ENCODE peak calls at places on chromosomes 1 and 21, in six cellular contexts. One of them, this sample, is unnamed.

GRCh38 chr21:37593015-37593414 is 226.4 kb downstream of the DYRK1A start:
- DNase-seq in OCI-LY7: peak; percentile 6
- DNase-seq in body of pancreas: no peak
- DNase-seq in ovary: no peak
- DNase-seq in gastrocnemius medialis: no peak
- DNase-seq in tibial artery: no peak
- DNase-seq in this sample: no peak

GRCh38 chr1:42419449-42419848 is 36.4 kb downstream of the ZMYND12 start:
- DNase-seq in OCI-LY7: no peak
- DNase-seq in body of pancreas: no peak
- DNase-seq in ovary: peak; percentile 30
- DNase-seq in gastrocnemius medialis: no peak
- DNase-seq in tibial artery: no peak
- DNase-seq in this sample: peak; percentile 73

GRCh38 chr1:155086182-155086741 is 7.6 kb downstream of the EFNA3 start:
- DNase-seq in OCI-LY7: peak; percentile 81
- DNase-seq in body of pancreas: peak; percentile 65
- DNase-seq in ovary: peak; percentile 85
- DNase-seq in gastrocnemius medialis: peak; percentile 63
- DNase-seq in tibial artery: peak; percentile 81
- DNase-seq in this sample: peak; percentile 72

GRCh38 chr1:117795190-117795589 is 134.2 kb downstream of the GDAP2 start:
- DNase-seq in OCI-LY7: no peak
- DNase-seq in body of pancreas: no peak
- DNase-seq in ovary: no peak
- DNase-seq in gastrocnemius medialis: no peak
- DNase-seq in tibial artery: no peak
- DNase-seq in this sample: no peak

GRCh38 chr1:78649628-78650027 is at the start of gene IFI44:
- DNase-seq in OCI-LY7: no peak
- DNase-seq in body of pancreas: peak; percentile 84
- DNase-seq in ovary: peak; percentile 85
- DNase-seq in gastrocnemius medialis: peak; percentile 69
- DNase-seq in tibial artery: peak; percentile 84
- DNase-seq in this sample: peak; percentile 81

GRCh38 chr1:27519341-27520258 is 29.6 kb upstream of the WASF2 start:
- DNase-seq in OCI-LY7: no peak
- DNase-seq in body of pancreas: peak; percentile 46
- DNase-seq in ovary: peak; percentile 70
- DNase-seq in gastrocnemius medialis: no peak
- DNase-seq in tibial artery: no peak
- DNase-seq in this sample: no peak

GRCh38 chr1:116674761-116675160 is 7.2 kb upstream of the IGSF3 start:
- DNase-seq in OCI-LY7: no peak
- DNase-seq in body of pancreas: no peak
- DNase-seq in ovary: no peak
- DNase-seq in gastrocnemius medialis: no peak
- DNase-seq in tibial artery: no peak
- DNase-seq in this sample: no peak

GRCh38 chr1:60132985-60133673 is 59.6 kb upstream of the C1orf87 start:
- DNase-seq in OCI-LY7: no peak
- DNase-seq in body of pancreas: no peak
- DNase-seq in ovary: no peak
- DNase-seq in gastrocnemius medialis: no peak
- DNase-seq in tibial artery: peak; percentile 64
- DNase-seq in this sample: no peak

GRCh38 chr1:201661823-201662213 is 122.9 kb downstream of the NAV1 start:
- DNase-seq in OCI-LY7: no peak
- DNase-seq in body of pancreas: no peak
- DNase-seq in ovary: no peak
- DNase-seq in gastrocnemius medialis: no peak
- DNase-seq in tibial artery: no peak
- DNase-seq in this sample: no peak

GRCh38 chr1:224884428-224884827 is 45.0 kb upstream of the DNAH14 start:
- DNase-seq in OCI-LY7: no peak
- DNase-seq in body of pancreas: no peak
- DNase-seq in ovary: no peak
- DNase-seq in gastrocnemius medialis: no peak
- DNase-seq in tibial artery: no peak
- DNase-seq in this sample: no peak

GRCh38 chr21:40120944-40121575 is 253.8 kb downstream of the PCP4 start:
- DNase-seq in OCI-LY7: peak; percentile 15
- DNase-seq in body of pancreas: no peak
- DNase-seq in ovary: no peak
- DNase-seq in gastrocnemius medialis: no peak
- DNase-seq in tibial artery: no peak
- DNase-seq in this sample: no peak

GRCh38 chr1:172724746-172725613 is 66.1 kb downstream of the FASLG start:
- DNase-seq in OCI-LY7: peak; percentile 18
- DNase-seq in body of pancreas: no peak
- DNase-seq in ovary: no peak
- DNase-seq in gastrocnemius medialis: no peak
- DNase-seq in tibial artery: no peak
- DNase-seq in this sample: no peak

GRCh38 chr1:53639251-53639721 is 99.7 kb downstream of the GLIS1 start:
- DNase-seq in OCI-LY7: no peak
- DNase-seq in body of pancreas: no peak
- DNase-seq in ovary: peak; percentile 7
- DNase-seq in gastrocnemius medialis: peak; percentile 48
- DNase-seq in tibial artery: peak; percentile 57
- DNase-seq in this sample: peak; percentile 9

GRCh38 chr1:16294219-16295212 is 57.5 kb upstream of the CPLANE2 start:
- DNase-seq in OCI-LY7: no peak
- DNase-seq in body of pancreas: no peak
- DNase-seq in ovary: no peak
- DNase-seq in gastrocnemius medialis: no peak
- DNase-seq in tibial artery: no peak
- DNase-seq in this sample: no peak

GRCh38 chr1:100736766-100737165 is 17.2 kb downstream of the VCAM1 start:
- DNase-seq in OCI-LY7: no peak
- DNase-seq in body of pancreas: no peak
- DNase-seq in ovary: no peak
- DNase-seq in gastrocnemius medialis: no peak
- DNase-seq in tibial artery: no peak
- DNase-seq in this sample: no peak

GRCh38 chr1:212293579-212293978 is 8.4 kb downstream of the PPP2R5A start:
- DNase-seq in OCI-LY7: no peak
- DNase-seq in body of pancreas: no peak
- DNase-seq in ovary: no peak
- DNase-seq in gastrocnemius medialis: no peak
- DNase-seq in tibial artery: no peak
- DNase-seq in this sample: no peak

GRCh38 chr1:172885976-172886375 is 164.8 kb downstream of the TNFSF18 start:
- DNase-seq in OCI-LY7: no peak
- DNase-seq in body of pancreas: no peak
- DNase-seq in ovary: no peak
- DNase-seq in gastrocnemius medialis: no peak
- DNase-seq in tibial artery: no peak
- DNase-seq in this sample: no peak

GRCh38 chr1:243931957-243932356 is 81.9 kb upstream of the AKT3 start:
- DNase-seq in OCI-LY7: no peak
- DNase-seq in body of pancreas: no peak
- DNase-seq in ovary: no peak
- DNase-seq in gastrocnemius medialis: no peak
- DNase-seq in tibial artery: no peak
- DNase-seq in this sample: no peak

GRCh38 chr1:172556461-172556860 is 23.5 kb downstream of the SUCO start:
- DNase-seq in OCI-LY7: no peak
- DNase-seq in body of pancreas: no peak
- DNase-seq in ovary: no peak
- DNase-seq in gastrocnemius medialis: no peak
- DNase-seq in tibial artery: no peak
- DNase-seq in this sample: no peak

GRCh38 chr1:20538227-20538626 is 14.1 kb upstream of the FAM43B start:
- DNase-seq in OCI-LY7: no peak
- DNase-seq in body of pancreas: no peak
- DNase-seq in ovary: no peak
- DNase-seq in gastrocnemius medialis: no peak
- DNase-seq in tibial artery: no peak
- DNase-seq in this sample: no peak

GRCh38 chr1:145917595-145917994 is 922 bp downstream of the PEX11B start:
- DNase-seq in OCI-LY7: no peak
- DNase-seq in body of pancreas: no peak
- DNase-seq in ovary: no peak
- DNase-seq in gastrocnemius medialis: peak; percentile 76
- DNase-seq in tibial artery: no peak
- DNase-seq in this sample: no peak

GRCh38 chr1:170657275-170657853 is 6.6 kb upstream of the PRRX1 start:
- DNase-seq in OCI-LY7: no peak
- DNase-seq in body of pancreas: no peak
- DNase-seq in ovary: no peak
- DNase-seq in gastrocnemius medialis: no peak
- DNase-seq in tibial artery: no peak
- DNase-seq in this sample: no peak

GRCh38 chr1:22275211-22275610 is 132.3 kb upstream of the WNT4 start:
- DNase-seq in OCI-LY7: no peak
- DNase-seq in body of pancreas: no peak
- DNase-seq in ovary: no peak
- DNase-seq in gastrocnemius medialis: no peak
- DNase-seq in tibial artery: no peak
- DNase-seq in this sample: no peak

GRCh38 chr1:160844447-160845232 is 18.0 kb downstream of the CD244 start:
- DNase-seq in OCI-LY7: no peak
- DNase-seq in body of pancreas: no peak
- DNase-seq in ovary: no peak
- DNase-seq in gastrocnemius medialis: no peak
- DNase-seq in tibial artery: no peak
- DNase-seq in this sample: no peak

GRCh38 chr1:112511897-112512296 is 3.1 kb downstream of the WNT2B start:
- DNase-seq in OCI-LY7: no peak
- DNase-seq in body of pancreas: no peak
- DNase-seq in ovary: no peak
- DNase-seq in gastrocnemius medialis: no peak
- DNase-seq in tibial artery: no peak
- DNase-seq in this sample: no peak
- H3K4me1 ChIP-seq in OCI-LY7: peaks cover 17% of the 10 kb centered on the region
- H3K4me1 ChIP-seq in body of pancreas: peaks cover 24% of the 10 kb centered on the region
- H3K4me1 ChIP-seq in ovary: peaks cover 7% of the 10 kb centered on the region
- H3K4me1 ChIP-seq in gastrocnemius medialis: peaks cover 9% of the 10 kb centered on the region
- H3K4me1 ChIP-seq in tibial artery: peaks cover 18% of the 10 kb centered on the region
- H3K4me1 ChIP-seq in this sample: no peaks in the 10 kb centered on the region

GRCh38 chr1:184504012-184504694 is 117.3 kb downstream of the C1orf21 start:
- DNase-seq in OCI-LY7: no peak
- DNase-seq in body of pancreas: no peak
- DNase-seq in ovary: no peak
- DNase-seq in gastrocnemius medialis: peak; percentile 55
- DNase-seq in tibial artery: no peak
- DNase-seq in this sample: no peak
- H3K4me3 ChIP-seq in OCI-LY7: no peak overlapping the region
- H3K4me3 ChIP-seq in body of pancreas: no peak overlapping the region
- H3K4me3 ChIP-seq in ovary: no peak overlapping the region
- H3K4me3 ChIP-seq in gastrocnemius medialis: peak overlapping the region; percentile 52
- H3K4me3 ChIP-seq in tibial artery: no peak overlapping the region
- H3K4me3 ChIP-seq in this sample: no peak overlapping the region

GRCh38 chr1:206049293-206049692 is 3.7 kb upstream of the RHEX start:
- DNase-seq in OCI-LY7: no peak
- DNase-seq in body of pancreas: no peak
- DNase-seq in ovary: no peak
- DNase-seq in gastrocnemius medialis: no peak
- DNase-seq in tibial artery: no peak
- DNase-seq in this sample: no peak

GRCh38 chr1:206047271-206047670 is 5.7 kb upstream of the RHEX start:
- DNase-seq in OCI-LY7: peak; percentile 71
- DNase-seq in body of pancreas: no peak
- DNase-seq in ovary: no peak
- DNase-seq in gastrocnemius medialis: no peak
- DNase-seq in tibial artery: no peak
- DNase-seq in this sample: no peak

GRCh38 chr1:206050655-206051235 is 2.2 kb upstream of the RHEX start:
- DNase-seq in OCI-LY7: peak; percentile 98
- DNase-seq in body of pancreas: no peak
- DNase-seq in ovary: no peak
- DNase-seq in gastrocnemius medialis: no peak
- DNase-seq in tibial artery: no peak
- DNase-seq in this sample: no peak

GRCh38 chr1:206048582-206048981 is 4.4 kb upstream of the RHEX start:
- DNase-seq in OCI-LY7: no peak
- DNase-seq in body of pancreas: peak; percentile 79
- DNase-seq in ovary: no peak
- DNase-seq in gastrocnemius medialis: no peak
- DNase-seq in tibial artery: no peak
- DNase-seq in this sample: no peak

DNA sequence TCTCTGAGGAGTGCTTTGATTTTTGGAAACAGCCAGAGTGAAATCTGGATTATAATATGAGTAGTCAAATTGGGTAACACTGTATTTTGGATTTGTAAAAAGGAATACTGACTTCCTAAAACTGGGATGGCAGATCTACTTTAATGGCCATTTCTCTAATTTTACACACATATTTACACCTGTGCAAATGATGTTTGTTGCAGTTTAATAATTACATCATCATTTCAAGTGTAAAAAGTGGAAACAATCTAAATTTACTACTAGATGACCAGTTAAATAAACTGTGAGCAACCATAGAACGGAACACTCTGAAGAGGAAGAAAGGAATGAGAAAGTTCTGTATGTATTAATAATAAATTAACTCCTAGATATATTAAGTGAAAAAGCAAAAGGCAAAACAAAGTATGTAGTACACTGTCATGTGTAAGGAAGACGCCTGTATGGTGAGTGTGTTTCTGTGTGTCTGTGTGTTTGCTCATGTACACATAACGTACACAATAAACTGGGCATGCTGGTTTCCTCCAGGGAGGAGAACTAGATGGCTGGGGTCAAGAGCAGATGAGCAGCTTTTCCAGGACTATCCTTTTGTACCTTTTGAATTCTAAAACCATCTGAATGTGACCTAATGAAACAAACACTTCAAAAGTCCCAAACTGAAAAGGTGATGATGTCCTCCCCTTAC is 2.9 kb upstream of the RHEX start:
- DNase-seq in OCI-LY7: no peak
- DNase-seq in body of pancreas: no peak
- DNase-seq in ovary: no peak
- DNase-seq in gastrocnemius medialis: no peak
- DNase-seq in tibial artery: no peak
- DNase-seq in this sample: no peak
- H3K4me1 ChIP-seq in OCI-LY7: peaks cover 67% of the 10 kb centered on the region
- H3K4me1 ChIP-seq in body of pancreas: peaks cover 27% of the 10 kb centered on the region
- H3K4me1 ChIP-seq in ovary: no peaks in the 10 kb centered on the region
- H3K4me1 ChIP-seq in gastrocnemius medialis: no peaks in the 10 kb centered on the region
- H3K4me1 ChIP-seq in tibial artery: no peaks in the 10 kb centered on the region
- H3K4me1 ChIP-seq in this sample: no peaks in the 10 kb centered on the region

GRCh38 chr1:222739465-222739864 is 2.5 kb downstream of the FAM177B start:
- DNase-seq in OCI-LY7: no peak
- DNase-seq in body of pancreas: no peak
- DNase-seq in ovary: no peak
- DNase-seq in gastrocnemius medialis: no peak
- DNase-seq in tibial artery: no peak
- DNase-seq in this sample: no peak
- H3K4me3 ChIP-seq in OCI-LY7: no peak overlapping the region
- H3K4me3 ChIP-seq in body of pancreas: no peak overlapping the region
- H3K4me3 ChIP-seq in ovary: no peak overlapping the region
- H3K4me3 ChIP-seq in gastrocnemius medialis: no peak overlapping the region
- H3K4me3 ChIP-seq in tibial artery: no peak overlapping the region
- H3K4me3 ChIP-seq in this sample: no peak overlapping the region

GRCh38 chr1:938088-938683 is 14.5 kb downstream of the SAMD11 start:
- DNase-seq in OCI-LY7: no peak
- DNase-seq in body of pancreas: peak; percentile 76
- DNase-seq in ovary: peak; percentile 53
- DNase-seq in gastrocnemius medialis: no peak
- DNase-seq in tibial artery: no peak
- DNase-seq in this sample: peak; percentile 64
- H3K4me1 ChIP-seq in OCI-LY7: peaks cover 5% of the 10 kb centered on the region
- H3K4me1 ChIP-seq in body of pancreas: peaks cover 49% of the 10 kb centered on the region
- H3K4me1 ChIP-seq in ovary: peaks cover 24% of the 10 kb centered on the region
- H3K4me1 ChIP-seq in gastrocnemius medialis: peaks cover 24% of the 10 kb centered on the region
- H3K4me1 ChIP-seq in tibial artery: peaks cover 35% of the 10 kb centered on the region
- H3K4me1 ChIP-seq in this sample: peaks cover 33% of the 10 kb centered on the region